ENCODE peak calls at places on chromosomes 6 and 20, in seven cellular contexts. K is fibroblast of lung; V is effector memory CD4-positive, alpha-beta T cell; F is stomach; B is AG04450; I is neuronal stem cell; C is A549. D is an unnamed sample.

GRCh38 chr6:161890133-161890833 is 616.4 kb upstream of the AGPAT4 start:
- DNase-seq in K (peak), V (no peak), F (no peak), B (no peak), I (no peak), C (no peak), D (no peak)

GRCh38 chr6:166423781-166424180 is 41.0 kb upstream of the MPC1 start:
- DNase-seq in K (no peak), V (no peak), F (no peak), B (no peak), I (no peak), C (no peak), D (no peak)

GRCh38 chr6:81088133-81088532 is 664.3 kb downstream of the TENT5A start:
- DNase-seq in K (no peak), V (no peak), F (no peak), B (no peak), I (no peak), C (no peak), D (no peak)

GRCh38 chr6:161154796-161155335 is 119.0 kb downstream of the AGPAT4 start:
- DNase-seq in K (no peak), V (no peak), F (no peak), B (no peak), I (no peak), C (no peak), D (no peak)

GRCh38 chr6:163494279-163494727 is 79.8 kb downstream of the QKI start:
- DNase-seq in K (no peak), V (no peak), F (no peak), B (no peak), I (no peak), C (no peak), D (no peak)

GRCh38 chr6:94127716-94128115 is 708.4 kb upstream of the EPHA7 start:
- DNase-seq in K (no peak), V (no peak), F (no peak), B (no peak), I (no peak), C (no peak), D (no peak)

GRCh38 chr6:79450984-79451383 is 86.2 kb downstream of the LCA5 start:
- DNase-seq in K (no peak), V (no peak), F (no peak), B (no peak), I (no peak), C (no peak), D (no peak)

GRCh38 chr6:11433860-11434259 is 103.7 kb upstream of the TMEM170B start:
- DNase-seq in K (no peak), V (no peak), F (no peak), B (no peak), I (no peak), C (no peak), D (no peak)

GRCh38 chr6:75244063-75244575 is 518 bp upstream of the COX7A2 start:
- DNase-seq in K (peak), V (no peak), F (no peak), B (no peak), I (no peak), C (no peak), D (no peak)

GRCh38 chr6:126696921-126697693 is 357.2 kb downstream of the CENPW start:
- DNase-seq in K (no peak), V (no peak), F (no peak), B (no peak), I (no peak), C (no peak), D (peak)

GRCh38 chr6:149851461-149851860 is 12.7 kb downstream of the LRP11 start:
- DNase-seq in K (peak), V (no peak), F (no peak), B (no peak), I (no peak), C (no peak), D (no peak)

GRCh38 chr6:157461000-157461915 is 80.3 kb downstream of the ZDHHC14 start:
- DNase-seq in K (no peak), V (no peak), F (no peak), B (peak), I (no peak), C (no peak), D (no peak)

GRCh38 chr6:136408205-136408604 is 118.6 kb upstream of the BCLAF1 start:
- DNase-seq in K (peak), V (no peak), F (no peak), B (no peak), I (no peak), C (no peak), D (no peak)

GRCh38 chr6:150286919-150287318 is 81.9 kb upstream of the IYD start:
- DNase-seq in K (no peak), V (no peak), F (no peak), B (no peak), I (no peak), C (no peak), D (no peak)

GRCh38 chr20:22312744-22313346 is 271.5 kb downstream of the FOXA2 start:
- DNase-seq in K (peak), V (no peak), F (peak), B (peak), I (peak), C (peak), D (no peak)

GRCh38 chr20:49669601-49670189 is 44.0 kb downstream of the B4GALT5 start:
- DNase-seq in K (no peak), V (no peak), F (no peak), B (no peak), I (no peak), C (no peak), D (no peak)

GRCh38 chr6:116385462-116385807 is 14.7 kb downstream of the DSE start:
- DNase-seq in K (no peak), V (no peak), F (no peak), B (no peak), I (no peak), C (no peak), D (no peak)

GRCh38 chr6:143652840-143653239 is 24.9 kb upstream of the PHACTR2 start:
- DNase-seq in K (no peak), V (no peak), F (no peak), B (no peak), I (no peak), C (no peak), D (no peak)

GRCh38 chr6:5121479-5121878 is 36.3 kb downstream of the PPP1R3G start:
- DNase-seq in K (no peak), V (no peak), F (no peak), B (no peak), I (no peak), C (no peak), D (no peak)

GRCh38 chr6:38527371-38527770 is 112.4 kb downstream of the BTBD9 start:
- DNase-seq in K (no peak), V (no peak), F (no peak), B (no peak), I (no peak), C (no peak), D (no peak)

GRCh38 chr6:35725721-35726438 is 11.0 kb upstream of the ARMC12 start:
- DNase-seq in K (peak), V (no peak), F (peak), B (no peak), I (no peak), C (no peak), D (peak)

GRCh38 chr6:49565261-49565660 is 14.8 kb downstream of the C6orf141 start:
- DNase-seq in K (no peak), V (no peak), F (no peak), B (no peak), I (no peak), C (no peak), D (no peak)

GRCh38 chr6:49564552-49564951 is 14.1 kb downstream of the C6orf141 start:
- DNase-seq in K (no peak), V (no peak), F (no peak), B (no peak), I (no peak), C (no peak), D (no peak)

GRCh38 chr6:49570474-49571079 is 20.1 kb downstream of the C6orf141 start:
- DNase-seq in K (peak), V (no peak), F (no peak), B (no peak), I (no peak), C (no peak), D (no peak)

GRCh38 chr6:49563006-49563886 is 12.8 kb downstream of the C6orf141 start:
- DNase-seq in K (no peak), V (no peak), F (no peak), B (no peak), I (no peak), C (no peak), D (no peak)

GRCh38 chr6:49565855-49566254 is 15.4 kb downstream of the C6orf141 start:
- DNase-seq in K (no peak), V (no peak), F (no peak), B (no peak), I (no peak), C (no peak), D (no peak)
- H3K27ac ChIP-seq in K (no peak), V (no peak), F (no peak), B (no peak), I (no peak), C (peak), D (peak)

GRCh38 chr20:1414982-1415381 is 22.1 kb upstream of the FKBP1A start:
- DNase-seq in K (no peak), V (no peak), F (no peak), B (no peak), I (no peak), C (no peak), D (no peak)
- H3K27ac ChIP-seq in K (no peak), V (no peak), F (no peak), B (no peak), I (no peak), C (peak), D (no peak)

GRCh38 chr20:61289166-61289565 is 37.1 kb downstream of the CDH4 start:
- DNase-seq in K (no peak), V (no peak), F (no peak), B (no peak), I (no peak), C (no peak), D (no peak)
- H3K27ac ChIP-seq in K (no peak), V (no peak), F (no peak), B (no peak), I (no peak), C (no peak), D (no peak)

DNA sequence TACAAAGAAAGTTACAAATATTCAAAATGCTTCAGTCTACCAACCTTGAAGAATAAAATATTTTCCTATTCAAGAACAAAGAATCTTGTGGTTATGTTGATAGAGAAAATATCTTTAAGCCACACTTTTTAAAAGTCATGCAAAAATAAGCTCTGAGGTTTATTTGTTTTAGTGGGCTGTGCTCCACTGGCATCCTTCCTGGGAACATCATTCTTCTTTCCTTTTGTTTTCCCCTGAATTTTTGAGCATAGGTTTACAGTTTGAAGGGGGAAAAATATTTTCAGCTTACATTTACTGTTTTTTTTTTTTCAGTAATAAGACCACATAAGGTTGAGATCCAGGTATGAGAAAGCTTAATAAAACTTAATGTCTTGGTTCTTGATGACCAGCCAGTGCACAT is 72.0 kb upstream of the BACH2 start:
- DNase-seq in K (peak), V (no peak), F (no peak), B (peak), I (no peak), C (no peak), D (no peak)
- H3K27ac ChIP-seq in K (peak), V (no peak), F (peak), B (peak), I (no peak), C (peak), D (peak)

GRCh38 chr6:53860511-53860910 is 65.7 kb downstream of the LRRC1 start:
- DNase-seq in K (no peak), V (no peak), F (no peak), B (no peak), I (no peak), C (no peak), D (no peak)

GRCh38 chr6:53861543-53861942 is 66.7 kb downstream of the LRRC1 start:
- DNase-seq in K (no peak), V (no peak), F (no peak), B (no peak), I (no peak), C (no peak), D (no peak)

GRCh38 chr6:53866231-53866630 is 71.4 kb downstream of the LRRC1 start:
- DNase-seq in K (no peak), V (no peak), F (no peak), B (no peak), I (no peak), C (no peak), D (no peak)

GRCh38 chr6:53858913-53859312 is 64.1 kb downstream of the LRRC1 start:
- DNase-seq in K (no peak), V (no peak), F (no peak), B (no peak), I (no peak), C (no peak), D (no peak)

DNA sequence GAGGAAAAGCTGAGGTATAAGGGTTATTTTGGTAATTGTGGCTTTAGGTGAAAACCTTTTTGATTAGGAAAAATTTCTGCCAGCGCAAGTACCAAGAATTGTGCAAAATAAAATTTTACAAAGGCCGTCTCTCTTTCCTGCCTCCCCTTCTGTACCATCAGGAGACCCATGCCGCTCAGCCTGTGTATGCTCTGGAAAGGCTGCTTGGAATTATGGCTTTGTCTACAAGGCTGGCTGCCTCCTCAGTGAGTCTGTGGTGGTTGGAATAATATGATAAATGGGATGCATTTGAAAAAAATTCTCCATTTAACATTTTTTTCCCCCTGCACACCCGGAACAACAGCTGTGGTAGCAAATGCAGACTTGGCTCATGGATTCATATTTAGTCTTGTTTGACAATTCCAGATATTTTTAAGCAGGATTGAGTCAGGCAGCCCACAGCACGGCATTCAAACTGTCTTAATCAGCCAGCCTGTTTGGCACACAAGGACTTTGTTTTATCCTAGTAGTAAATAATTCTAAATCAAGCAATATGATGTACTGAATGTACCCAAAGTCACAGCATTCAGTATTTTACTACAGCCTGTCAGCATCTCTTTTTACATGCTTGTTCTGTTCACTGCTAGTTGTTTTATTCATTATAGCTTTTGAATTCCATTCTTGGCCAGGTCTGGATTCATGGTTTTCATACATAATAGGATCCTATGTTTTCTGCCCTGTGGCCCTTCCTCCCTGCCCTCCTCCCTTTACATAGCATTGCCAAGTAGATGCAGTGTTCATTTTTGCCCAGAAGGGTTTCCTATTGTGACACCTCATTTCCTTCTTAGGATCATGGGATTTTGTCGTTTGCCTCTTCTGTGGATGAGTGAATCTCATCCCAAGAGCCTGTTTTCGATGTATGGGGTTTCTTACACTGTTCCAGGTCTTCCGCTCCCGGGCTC is 68.0 kb downstream of the LRRC1 start:
- DNase-seq in K (peak), V (no peak), F (no peak), B (peak), I (no peak), C (no peak), D (no peak)
- H3K27ac ChIP-seq in K (no peak), V (no peak), F (no peak), B (peak), I (no peak), C (no peak), D (no peak)

GRCh38 chr20:63739129-63740069 is at the start of gene SLC2A4RG:
- DNase-seq in K (peak), V (peak), F (peak), B (no peak), I (peak), C (peak), D (peak)
- H3K27ac ChIP-seq in K (peak), V (peak), F (peak), B (peak), I (peak), C (peak), D (peak)

GRCh38 chr6:33319939-33320314 is 2.4 kb upstream of the ZBTB22 start:
- DNase-seq in K (no peak), V (no peak), F (no peak), B (no peak), I (no peak), C (no peak), D (no peak)
- H3K27ac ChIP-seq in K (peak), V (peak), F (peak), B (peak), I (no peak), C (no peak), D (peak)

D was measured in psoas muscle.